ENCODE peak calls at places on chromosome 1, in eight cellular contexts. H is GM23338, I is endodermal cell, Z is PC-3, E is HCT116, L is pancreas, V is esophagus squamous epithelium, D is mucosa of descending colon. J is an unnamed sample.

GRCh38 chr1:244186372-244186771 is 135.3 kb downstream of the ZBTB18 start:
- DNase-seq in H (no peak), I (no peak), Z (no peak), E (no peak), L (no peak), V (no peak), D (no peak), J (no peak)

GRCh38 chr1:118985611-118986290 is 2.4 kb downstream of the TBX15 start:
- DNase-seq in H (peak; percentile 43), I (no peak), Z (no peak), E (no peak), L (no peak), V (no peak), D (no peak), J (peak; percentile 70)

GRCh38 chr1:236143104-236143948 is 987 bp downstream of the GPR137B start:
- DNase-seq in H (peak; percentile 45), I (peak; percentile 61), Z (peak; percentile 9), E (no peak), L (no peak), V (no peak), D (no peak), J (no peak)

GRCh38 chr1:94013331-94013925 is 104.2 kb upstream of the GCLM start:
- DNase-seq in H (no peak), I (no peak), Z (no peak), E (no peak), L (no peak), V (no peak), D (no peak), J (no peak)

GRCh38 chr1:64564891-64565290 is 95.0 kb downstream of the CACHD1 start:
- DNase-seq in H (no peak), I (no peak), Z (no peak), E (no peak), L (no peak), V (no peak), D (no peak), J (no peak)

GRCh38 chr1:24085546-24085945 is 26.4 kb downstream of the MYOM3 start:
- DNase-seq in H (no peak), I (no peak), Z (peak; percentile 51), E (no peak), L (no peak), V (no peak), D (no peak), J (no peak)

GRCh38 chr1:23044035-23044434 is 24.8 kb downstream of the KDM1A start:
- DNase-seq in H (no peak), I (no peak), Z (no peak), E (no peak), L (no peak), V (no peak), D (no peak), J (no peak)

GRCh38 chr1:115194571-115194970 is 105.3 kb upstream of the TSPAN2 start:
- DNase-seq in H (no peak), I (no peak), Z (no peak), E (no peak), L (no peak), V (no peak), D (no peak), J (no peak)

GRCh38 chr1:85581138-85581801 is 709 bp downstream of the CCN1 start:
- DNase-seq in H (peak; percentile 68), I (peak; percentile 88), Z (peak; percentile 69), E (no peak), L (peak; percentile 92), V (no peak), D (peak; percentile 81), J (peak; percentile 94)

GRCh38 chr1:113394043-113394862 is 3.9 kb downstream of the MAGI3 start:
- DNase-seq in H (no peak), I (no peak), Z (no peak), E (no peak), L (no peak), V (no peak), D (no peak), J (no peak)

GRCh38 chr1:116873680-116874271 is 35.9 kb upstream of the PTGFRN start:
- DNase-seq in H (no peak), I (no peak), Z (no peak), E (no peak), L (no peak), V (no peak), D (no peak), J (no peak)

GRCh38 chr1:79005945-79006344 is 585 bp downstream of the ADGRL4 start:
- DNase-seq in H (peak; percentile 2), I (no peak), Z (no peak), E (no peak), L (no peak), V (no peak), D (no peak), J (no peak)

GRCh38 chr1:55724551-55725325 is 509.6 kb upstream of the USP24 start:
- DNase-seq in H (no peak), I (no peak), Z (peak; percentile 51), E (no peak), L (no peak), V (no peak), D (no peak), J (no peak)

GRCh38 chr1:183470961-183471747 is 1.1 kb upstream of the SMG7 start:
- DNase-seq in H (peak; percentile 84), I (peak; percentile 91), Z (peak; percentile 53), E (peak; percentile 68), L (peak; percentile 90), V (peak; percentile 47), D (peak; percentile 74), J (peak; percentile 55)

GRCh38 chr1:42936309-42937078 is 22.2 kb downstream of the SLC2A1 start:
- DNase-seq in H (no peak), I (peak; percentile 69), Z (peak; percentile 92), E (peak; percentile 75), L (no peak), V (no peak), D (peak; percentile 43), J (no peak)

GRCh38 chr1:227587968-227588367 is 24.6 kb downstream of the ZNF678 start:
- DNase-seq in H (no peak), I (no peak), Z (no peak), E (no peak), L (no peak), V (no peak), D (no peak), J (no peak)

GRCh38 chr1:94245747-94246438 is 8.5 kb upstream of the ARHGAP29 start:
- DNase-seq in H (no peak), I (no peak), Z (peak; percentile 46), E (no peak), L (no peak), V (no peak), D (no peak), J (no peak)

GRCh38 chr1:151157067-151157531 is 650 bp downstream of the TNFAIP8L2 start:
- DNase-seq in H (no peak), I (no peak), Z (no peak), E (no peak), L (no peak), V (no peak), D (peak; percentile 44), J (no peak)

GRCh38 chr1:32470431-32470830 is 5.6 kb downstream of the ZBTB8B start:
- DNase-seq in H (no peak), I (no peak), Z (no peak), E (no peak), L (no peak), V (no peak), D (no peak), J (no peak)
- TF ChIP-seq CTCF in H (no peak), I (no peak), Z (no peak), E (no peak), L (no peak), V (no peak), D (no peak), J (no peak)

GRCh38 chr1:211327341-211327921 is 798 bp downstream of the TRAF5 start:
- DNase-seq in H (peak; percentile 79), I (peak; percentile 80), Z (peak; percentile 58), E (no peak), L (peak; percentile 88), V (no peak), D (peak; percentile 60), J (no peak)
- H3K4me3 ChIP-seq in H (peak overlapping the region; percentile 77), I (peak overlapping the region; percentile 80), Z (peak overlapping the region; percentile 71), E (peak overlapping the region; percentile 49), L (peak overlapping the region; percentile 68), V (peak overlapping the region; percentile 85), D (peak overlapping the region; percentile 52), J (peak overlapping the region; percentile 65)

DNA sequence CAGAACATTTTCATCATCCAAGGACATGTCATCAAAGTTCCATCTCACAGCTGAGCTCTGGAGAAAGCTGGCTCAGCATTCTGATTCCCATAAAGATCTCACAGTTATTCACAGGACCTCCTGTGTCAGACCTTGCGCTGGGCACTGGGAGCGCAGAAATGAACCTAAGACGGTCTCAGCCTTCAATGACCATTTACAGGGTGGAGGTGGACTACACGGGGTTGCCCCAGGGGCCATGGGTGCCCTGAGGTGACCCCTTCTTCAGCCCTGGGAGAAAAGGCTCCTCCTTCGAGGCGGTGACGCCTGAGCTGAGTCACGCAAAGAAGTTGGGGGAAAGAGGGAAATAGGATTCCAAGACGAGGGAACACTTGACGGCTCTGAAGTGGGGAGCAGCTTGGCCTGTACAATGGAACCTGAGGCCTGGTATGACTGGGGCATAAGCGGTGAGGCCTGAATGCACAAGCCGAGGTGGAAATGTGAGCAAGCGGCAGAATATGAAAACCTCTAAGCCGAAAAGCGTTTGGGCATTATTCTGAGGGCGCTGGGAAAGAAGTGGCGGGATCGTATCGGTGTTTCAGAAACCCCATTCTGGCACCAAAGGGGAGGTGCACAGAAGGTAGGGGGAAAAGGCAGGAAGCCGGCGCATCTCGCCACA is 787 bp downstream of the CC2D1B start:
- DNase-seq in H (peak; percentile 49), I (peak; percentile 77), Z (peak; percentile 53), E (no peak), L (no peak), V (no peak), D (peak; percentile 61), J (peak; percentile 91)
- TF ChIP-seq CTCF in H (no peak), I (no peak), Z (no peak), E (no peak), L (no peak), V (no peak), D (no peak), J (no peak)

GRCh38 chr1:206020393-206021007 is 3.2 kb downstream of the CTSE start:
- DNase-seq in H (no peak), I (no peak), Z (no peak), E (no peak), L (no peak), V (no peak), D (no peak), J (no peak)
- H3K4me3 ChIP-seq in H (no peak overlapping the region), I (no peak overlapping the region), Z (no peak overlapping the region), E (no peak overlapping the region), L (no peak overlapping the region), V (no peak overlapping the region), D (no peak overlapping the region), J (no peak overlapping the region)

GRCh38 chr1:7584157-7584556 is 186.9 kb upstream of the VAMP3 start:
- DNase-seq in H (no peak), I (no peak), Z (no peak), E (no peak), L (peak; percentile 10), V (no peak), D (no peak), J (no peak)

GRCh38 chr1:7582439-7582972 is 188.6 kb upstream of the VAMP3 start:
- DNase-seq in H (no peak), I (no peak), Z (no peak), E (no peak), L (peak; percentile 12), V (no peak), D (no peak), J (peak; percentile 40)

GRCh38 chr1:7581754-7582264 is 189.3 kb upstream of the VAMP3 start:
- DNase-seq in H (no peak), I (no peak), Z (no peak), E (no peak), L (peak; percentile 25), V (no peak), D (no peak), J (peak; percentile 39)

GRCh38 chr1:7584643-7585042 is 186.5 kb upstream of the VAMP3 start:
- DNase-seq in H (no peak), I (no peak), Z (no peak), E (no peak), L (peak; percentile 23), V (no peak), D (no peak), J (no peak)

GRCh38 chr1:7583291-7584096 is 187.6 kb upstream of the VAMP3 start:
- DNase-seq in H (peak; percentile 30), I (peak; percentile 66), Z (no peak), E (no peak), L (peak; percentile 22), V (no peak), D (no peak), J (no peak)
- TF ChIP-seq CTCF in H (no peak), I (peak; percentile 47), Z (no peak), E (no peak), L (no peak), V (no peak), D (no peak), J (no peak)

J was measured in lower leg skin.